ENCODE peak calls at places on chromosome 12, in seven cellular contexts. Y is heart right ventricle, A is progenitor cell of endocrine pancreas, J is GM06990, P is Panc1, E is Calu3, B is astrocyte of the spinal cord. G is an unnamed sample.

GRCh38 chr12:103944964-103945363 is 14.8 kb downstream of the HSP90B1 start:
- DNase-seq in Y (no peak), A (no peak), J (no peak), P (no peak), E (no peak), B (no peak), G (no peak)

GRCh38 chr12:38390968-38391367 is 74.4 kb downstream of the ALG10B start:
- DNase-seq in Y (no peak), A (no peak), J (no peak), P (no peak), E (no peak), B (no peak), G (no peak)

GRCh38 chr12:1835178-1836131 is 15.1 kb downstream of the LRTM2 start:
- DNase-seq in Y (no peak), A (no peak), J (no peak), P (no peak), E (no peak), B (no peak), G (no peak)

GRCh38 chr12:32435921-32436710 is 36.8 kb downstream of the FGD4 start:
- DNase-seq in Y (no peak), A (no peak), J (no peak), P (no peak), E (no peak), B (peak; percentile 56), G (no peak)

GRCh38 chr12:94733727-94734126 is 83.4 kb upstream of the TMCC3 start:
- DNase-seq in Y (no peak), A (no peak), J (no peak), P (no peak), E (no peak), B (no peak), G (no peak)

GRCh38 chr12:113461666-113462065 is 10.0 kb downstream of the LHX5 start:
- DNase-seq in Y (no peak), A (no peak), J (no peak), P (no peak), E (no peak), B (no peak), G (peak; percentile 57)

GRCh38 chr12:109773384-109774011 is 59.7 kb downstream of the TRPV4 start:
- DNase-seq in Y (no peak), A (no peak), J (no peak), P (no peak), E (no peak), B (no peak), G (no peak)

GRCh38 chr12:45232771-45233372 is 17.0 kb downstream of the ANO6 start:
- DNase-seq in Y (peak; percentile 51), A (no peak), J (no peak), P (peak; percentile 86), E (peak; percentile 61), B (peak; percentile 96), G (no peak)

GRCh38 chr12:56688846-56689113 is 696 bp upstream of the PTGES3 start:
- DNase-seq in Y (no peak), A (no peak), J (no peak), P (no peak), E (no peak), B (no peak), G (peak; percentile 51)

GRCh38 chr12:47102845-47103666 is 23.3 kb upstream of the AMIGO2 start:
- DNase-seq in Y (no peak), A (no peak), J (no peak), P (no peak), E (no peak), B (peak; percentile 32), G (no peak)

GRCh38 chr12:100820314-100820713 is 25.7 kb downstream of the ANO4 start:
- DNase-seq in Y (no peak), A (no peak), J (no peak), P (no peak), E (no peak), B (no peak), G (no peak)

GRCh38 chr12:67909681-67910080 is 79.6 kb upstream of the IFNG-AS1 start:
- DNase-seq in Y (no peak), A (no peak), J (no peak), P (no peak), E (no peak), B (no peak), G (no peak)

GRCh38 chr12:52175411-52176350 is 16.1 kb downstream of the KRT80 start:
- DNase-seq in Y (no peak), A (no peak), J (no peak), P (no peak), E (no peak), B (peak; percentile 33), G (no peak)

GRCh38 chr12:126355346-126355745 is 1290.1 kb downstream of the AACS start:
- DNase-seq in Y (no peak), A (no peak), J (peak; percentile 3), P (no peak), E (no peak), B (no peak), G (no peak)

GRCh38 chr12:92369643-92370042 is 224.0 kb upstream of the BTG1 start:
- DNase-seq in Y (no peak), A (no peak), J (no peak), P (no peak), E (no peak), B (peak; percentile 38), G (no peak)

GRCh38 chr12:93722179-93722578 is 45.0 kb downstream of the CRADD start:
- DNase-seq in Y (no peak), A (no peak), J (no peak), P (no peak), E (no peak), B (no peak), G (no peak)

GRCh38 chr12:104957388-104958008 is 592 bp downstream of the SLC41A2 start:
- DNase-seq in Y (peak; percentile 12), A (no peak), J (no peak), P (no peak), E (no peak), B (no peak), G (no peak)

DNA sequence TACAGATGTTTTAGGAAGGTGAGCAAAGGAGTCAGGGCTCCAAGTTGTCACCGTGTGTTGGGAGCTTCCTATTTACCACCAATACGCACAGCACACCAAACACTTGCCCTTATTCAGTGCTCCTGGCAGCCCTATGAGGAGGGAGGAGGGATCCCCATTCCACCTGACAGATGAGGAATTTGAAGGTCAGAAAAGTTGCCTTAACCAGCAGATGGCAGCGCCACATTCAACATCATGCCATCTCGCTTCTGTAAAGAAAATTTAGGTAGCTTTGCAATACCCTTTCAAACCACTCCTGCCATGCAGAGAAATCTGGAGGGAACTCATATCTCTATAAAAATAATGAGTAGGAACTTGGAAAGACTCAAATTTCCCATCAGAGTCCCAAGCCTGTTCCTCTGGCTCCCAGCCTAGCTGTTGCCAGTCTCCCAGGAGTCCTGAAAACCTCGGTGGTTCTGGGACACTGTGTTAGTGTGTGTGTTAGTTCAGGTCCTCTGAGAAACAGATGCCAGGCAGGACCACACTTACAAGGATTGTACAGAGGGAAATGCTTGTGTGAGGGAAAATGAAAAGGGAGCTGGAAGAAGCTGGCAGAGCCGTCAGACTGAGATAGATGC is 410.5 kb downstream of the MED13L start:
- DNase-seq in Y (no peak), A (no peak), J (no peak), P (no peak), E (peak; percentile 42), B (no peak), G (no peak)
- TF ChIP-seq CTCF in Y (no peak), A (peak; percentile 33), J (no peak), P (peak; percentile 54), E (no peak), B (no peak), G (no peak)

GRCh38 chr12:13368971-13369370 is 172.4 kb downstream of the EMP1 start:
- DNase-seq in Y (no peak), A (no peak), J (no peak), P (no peak), E (no peak), B (no peak), G (no peak)

GRCh38 chr12:13368431-13368830 is 171.9 kb downstream of the EMP1 start:
- DNase-seq in Y (no peak), A (no peak), J (no peak), P (no peak), E (no peak), B (no peak), G (no peak)

GRCh38 chr12:13367973-13368372 is 171.4 kb downstream of the EMP1 start:
- DNase-seq in Y (no peak), A (no peak), J (no peak), P (no peak), E (no peak), B (no peak), G (no peak)

GRCh38 chr12:13362260-13362841 is 165.8 kb downstream of the EMP1 start:
- DNase-seq in Y (peak; percentile 34), A (peak; percentile 64), J (no peak), P (peak; percentile 48), E (peak; percentile 84), B (peak; percentile 53), G (peak; percentile 68)

DNA sequence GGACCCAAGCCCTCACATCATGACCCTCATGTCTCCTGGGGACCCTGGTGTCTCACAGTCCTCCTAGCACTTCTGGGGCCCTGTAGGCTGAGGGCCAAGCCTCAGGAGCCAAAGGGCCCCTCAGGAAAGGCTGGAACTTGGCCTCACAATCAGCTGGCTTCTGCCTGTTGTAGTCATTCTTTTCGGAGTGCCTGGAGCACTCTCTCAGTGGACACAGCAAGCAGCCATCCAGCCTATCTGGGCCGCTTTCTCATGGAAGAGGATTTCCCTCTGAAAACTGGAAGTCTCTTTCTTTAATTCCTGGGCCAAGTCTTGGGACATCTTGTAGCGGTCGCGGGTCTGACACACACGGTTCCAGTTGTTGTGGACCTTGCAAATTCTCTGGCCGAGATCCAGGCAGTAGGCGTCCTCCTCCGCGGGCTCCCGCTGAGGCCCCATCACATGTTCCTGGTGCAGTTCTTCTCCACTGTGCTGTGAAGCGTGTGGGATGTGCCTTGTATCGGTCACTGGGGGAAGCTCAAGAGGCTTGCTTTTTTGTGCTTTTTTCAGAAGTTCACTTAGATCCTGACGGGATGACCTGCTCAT is 169.3 kb downstream of the EMP1 start:
- DNase-seq in Y (peak; percentile 12), A (no peak), J (no peak), P (no peak), E (no peak), B (no peak), G (no peak)
- TF ChIP-seq CTCF in Y (no peak), A (no peak), J (no peak), P (no peak), E (no peak), B (no peak), G (no peak)

GRCh38 chr12:132144115-132145071 is at the start of the genes DDX51 and NOC4L:
- DNase-seq in Y (peak; percentile 94), A (peak; percentile 92), J (peak; percentile 97), P (peak; percentile 65), E (peak; percentile 99), B (peak; percentile 95), G (peak; percentile 100)
- TF ChIP-seq CTCF in Y (no peak), A (no peak), J (peak; percentile 4), P (no peak), E (no peak), B (no peak), G (no peak)

DNA sequence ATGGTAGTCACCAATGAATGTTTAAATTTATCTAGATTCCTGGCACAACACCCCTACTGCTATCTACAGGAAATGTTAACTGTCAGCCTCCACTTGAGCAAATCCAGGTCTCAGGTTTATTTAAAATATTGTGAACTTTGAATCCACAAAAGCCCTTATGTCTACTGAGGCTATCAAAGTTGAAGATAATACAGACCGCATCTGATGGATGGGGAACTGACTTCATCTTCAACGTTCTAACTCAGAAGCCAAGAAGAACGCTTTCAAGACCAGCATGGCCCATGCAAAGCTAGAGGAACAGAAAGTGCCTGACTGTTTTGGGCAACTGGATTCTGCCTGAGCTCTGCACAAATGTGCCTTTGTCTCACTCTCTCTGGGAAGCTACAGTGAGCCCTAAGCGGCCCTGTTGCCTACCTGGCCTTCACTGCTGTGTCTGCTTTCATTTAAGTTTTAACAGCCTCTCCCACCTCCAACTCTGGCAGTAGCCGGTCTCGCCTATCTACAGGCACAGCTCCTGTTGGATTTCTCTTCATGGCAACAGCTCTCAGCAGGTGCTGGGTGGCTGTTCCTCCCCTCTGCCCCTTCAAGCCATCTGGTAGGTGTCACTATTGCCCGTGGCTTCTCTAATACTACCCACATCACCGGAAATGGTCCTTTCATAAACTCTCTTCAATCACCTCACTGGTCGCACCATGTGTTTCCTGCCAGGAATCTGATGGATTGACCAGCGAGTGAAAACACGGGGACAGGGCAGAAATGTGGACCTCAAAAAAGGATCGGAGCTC is 112.1 kb upstream of the OVCH1 start:
- DNase-seq in Y (no peak), A (no peak), J (no peak), P (no peak), E (no peak), B (no peak), G (no peak)
- TF ChIP-seq CTCF in Y (no peak), A (no peak), J (no peak), P (no peak), E (no peak), B (no peak), G (no peak)